ENCODE peak calls at places on chromosomes 3 and 15, in seven cellular contexts. Y is cardiac muscle cell, Z is SJSA1, V is left lung, K is heart right ventricle, L is GM06990, P is mesenchymal stem cell. A is an unnamed sample. For H3K27me3, the result is how much of the 10 kb centered on the place peaks cover.

GRCh38 chr3:37499061-37499785 is 324.8 kb upstream of the LRRFIP2 start:
- DNase-seq in L (no peak), Z (no peak), V (no peak), P (no peak), K (no peak), Y (no peak), A (no peak)

GRCh38 chr3:14524311-14524711 is 15.8 kb downstream of the GRIP2 start:
- DNase-seq in L (no peak), K (no peak), P (no peak), Y (no peak), V (peak), Z (no peak), A (no peak)

GRCh38 chr3:112059497-112059896 is 25.0 kb downstream of the TMPRSS7 start:
- DNase-seq in Z (no peak), L (no peak), P (no peak), K (no peak), Y (no peak), V (no peak), A (no peak)

GRCh38 chr3:54932606-54933005 is 4.7 kb upstream of the LRTM1 start:
- DNase-seq in V (no peak), L (no peak), Z (no peak), K (no peak), Y (no peak), P (no peak), A (no peak)

GRCh38 chr15:44029940-44030568 is 165.0 kb downstream of the FRMD5 start:
- DNase-seq in V (no peak), Z (no peak), L (no peak), P (peak), Y (no peak), K (no peak), A (no peak)

GRCh38 chr3:34185301-34185700 is 386.9 kb downstream of the PDCD6IP start:
- DNase-seq in V (no peak), K (no peak), Z (no peak), P (no peak), L (no peak), Y (no peak), A (no peak)

GRCh38 chr15:90086868-90087268 is 15.4 kb downstream of the IDH2 start:
- DNase-seq in Z (no peak), V (no peak), K (no peak), P (peak), L (no peak), Y (no peak), A (no peak)

GRCh38 chr3:127986803-127987202 is 65.4 kb upstream of the SEC61A1 start:
- DNase-seq in Y (no peak), P (no peak), K (peak), Z (no peak), L (no peak), V (no peak), A (no peak)

GRCh38 chr3:99131876-99132275 is 230.4 kb upstream of the DCBLD2 start:
- DNase-seq in V (no peak), Z (no peak), L (no peak), Y (no peak), P (peak), K (no peak), A (no peak)

GRCh38 chr3:30511524-30512278 is 94.7 kb upstream of the TGFBR2 start:
- DNase-seq in Y (no peak), P (peak), Z (peak), K (no peak), L (no peak), V (no peak), A (no peak)

GRCh38 chr3:190595212-190595795 is 81.4 kb downstream of the IL1RAP start:
- DNase-seq in P (no peak), V (no peak), Y (no peak), K (no peak), L (no peak), Z (no peak), A (no peak)

GRCh38 chr3:79726795-79727194 is 41.0 kb downstream of the ROBO1 start:
- DNase-seq in Z (no peak), K (no peak), Y (no peak), V (no peak), L (no peak), P (no peak), A (no peak)

GRCh38 chr15:55289573-55290360 is at the start of gene RAB27A:
- DNase-seq in L (peak), P (peak), Z (peak), K (peak), V (peak), Y (peak), A (peak)

GRCh38 chr3:153313307-153313945 is 151.4 kb downstream of the RAP2B start:
- DNase-seq in K (no peak), L (no peak), P (peak), Y (no peak), Z (no peak), V (no peak), A (no peak)

GRCh38 chr15:50562735-50563640 is 16.5 kb upstream of the USP50 start:
- DNase-seq in K (no peak), L (no peak), V (no peak), P (peak), Y (no peak), Z (no peak), A (no peak)

GRCh38 chr3:54243262-54243931 is 121.0 kb downstream of the CACNA2D3 start:
- DNase-seq in Z (no peak), L (no peak), K (no peak), Y (no peak), V (no peak), P (no peak), A (no peak)

GRCh38 chr3:138354376-138354775 is 6.0 kb downstream of the MRAS start:
- DNase-seq in K (no peak), L (no peak), P (no peak), V (no peak), Y (no peak), Z (no peak), A (no peak)

GRCh38 chr15:69903476-69904295 is 194.0 kb downstream of the TLE3 start:
- DNase-seq in K (no peak), P (peak), V (no peak), Y (no peak), L (no peak), Z (no peak), A (no peak)

GRCh38 chr3:194682651-194683310 is 2.9 kb upstream of the FAM43A start:
- DNase-seq in V (peak), L (peak), Y (peak), Z (peak), K (peak), P (peak), A (peak)

GRCh38 chr3:20999661-21000060 is 751.3 kb downstream of the ZNF385D start:
- DNase-seq in K (no peak), Z (no peak), V (no peak), Y (no peak), L (no peak), P (no peak), A (no peak)

GRCh38 chr3:170368921-170369320 is 11.4 kb downstream of the SKIL start:
- DNase-seq in P (no peak), Y (no peak), V (no peak), L (no peak), K (no peak), Z (no peak), A (no peak)

GRCh38 chr3:138842483-138843188 is 7.9 kb upstream of the PIK3CB start:
- DNase-seq in L (peak), K (no peak), P (no peak), Y (no peak), Z (no peak), V (no peak), A (no peak)

GRCh38 chr15:99450896-99451358 is 114.9 kb upstream of the MEF2A start:
- DNase-seq in Y (no peak), P (no peak), K (peak), Z (no peak), V (no peak), L (peak), A (peak)

GRCh38 chr15:79433610-79434009 is 1.5 kb downstream of the MINAR1 start:
- DNase-seq in K (no peak), Z (no peak), V (no peak), P (no peak), L (no peak), Y (no peak), A (no peak)

GRCh38 chr15:79430901-79431635 is 1.1 kb upstream of the MINAR1 start:
- DNase-seq in Y (peak), L (no peak), K (no peak), P (peak), Z (no peak), V (no peak), A (no peak)

GRCh38 chr15:79434361-79434760 is 2.2 kb downstream of the MINAR1 start:
- DNase-seq in Z (no peak), Y (no peak), L (no peak), V (no peak), P (no peak), K (no peak), A (no peak)

GRCh38 chr15:79431636-79432344 is at the start of gene MINAR1:
- DNase-seq in V (no peak), Y (peak), L (peak), Z (peak), K (no peak), P (peak), A (no peak)

DNA sequence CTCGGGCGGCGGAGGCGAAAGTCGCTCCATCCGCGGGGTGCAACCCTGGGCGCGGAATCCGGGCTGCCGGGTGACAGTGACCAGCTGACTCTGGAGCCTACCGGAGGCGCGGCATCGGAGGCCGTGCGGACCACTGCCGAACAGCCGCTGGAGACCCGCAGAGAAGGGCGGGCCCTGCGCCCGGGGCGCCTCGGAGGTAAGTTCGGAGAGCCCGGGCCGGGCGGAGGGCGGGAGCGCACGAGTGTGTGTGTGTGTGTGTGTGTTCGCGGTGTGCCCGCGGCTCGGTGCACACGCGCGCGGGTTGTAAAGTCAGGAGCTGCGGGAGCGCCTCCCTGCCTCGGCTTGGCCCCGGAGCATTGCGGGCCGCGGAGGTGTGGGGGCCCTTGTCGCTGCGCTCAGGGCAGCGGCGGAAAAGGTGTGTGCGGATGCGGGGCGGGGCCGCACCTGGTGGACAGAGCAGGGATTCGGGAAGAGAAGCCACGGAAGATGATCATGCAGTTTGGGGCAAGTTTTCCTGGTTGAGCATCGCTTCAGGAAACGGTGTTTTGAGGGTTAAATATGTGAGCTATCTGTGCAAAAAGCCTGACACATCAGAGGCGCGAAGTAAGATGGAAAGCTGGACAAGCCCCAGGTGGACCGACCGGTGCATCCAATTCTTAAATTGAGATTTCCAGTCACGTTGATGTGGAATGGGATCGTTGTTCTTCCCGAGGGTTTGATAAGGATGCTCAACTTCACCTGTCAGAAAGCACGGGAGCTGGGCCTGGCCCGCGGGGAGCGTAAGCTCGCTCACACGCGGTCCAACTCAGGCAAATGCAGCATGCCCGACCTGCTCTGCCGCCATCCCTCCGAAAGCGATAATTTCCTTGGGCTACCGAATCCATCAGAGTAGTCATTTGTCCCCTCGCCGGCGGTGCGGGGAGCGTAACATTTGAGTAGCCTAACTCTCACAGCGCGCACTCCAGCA is 492 bp downstream of the MINAR1 start:
- DNase-seq in Y (no peak), P (no peak), L (no peak), K (no peak), V (no peak), Z (no peak), A (no peak)
- H3K27me3 ChIP-seq in Y (half or more), P (half or more), L (under half), K (under half), V (half or more), Z (half or more), A (under half)

DNA sequence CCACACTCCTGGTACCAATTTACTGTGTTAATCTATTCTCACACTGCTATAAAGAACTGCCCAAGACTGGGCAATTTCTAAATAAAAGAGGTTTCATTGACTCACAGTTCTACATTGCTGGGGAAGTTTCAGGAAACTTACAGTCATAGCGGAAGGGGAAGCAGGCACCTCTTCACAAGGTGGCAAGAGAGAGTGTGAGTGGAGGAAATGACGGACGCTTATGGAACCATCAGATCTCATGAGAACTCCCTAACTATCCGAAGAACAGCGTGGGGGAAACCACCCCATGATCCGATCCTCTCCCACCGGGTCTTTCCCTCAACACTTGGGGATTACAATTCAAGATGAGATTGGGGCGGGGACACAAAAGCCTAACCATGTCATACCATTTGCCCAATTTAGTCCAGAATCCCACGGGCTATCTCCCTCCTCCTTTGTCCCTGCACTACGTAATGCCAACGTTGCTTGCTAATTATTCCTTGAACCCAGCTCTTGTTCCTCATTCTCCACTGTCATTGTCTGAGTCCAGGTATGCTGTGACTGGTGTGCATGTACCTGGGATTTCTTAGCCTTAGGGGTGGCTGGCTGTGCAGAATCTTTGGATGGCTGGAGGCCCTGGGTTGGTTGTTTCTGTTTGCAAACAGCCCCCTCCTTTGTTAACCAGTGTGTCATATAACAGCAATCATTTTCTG is 3.4 kb downstream of the PIGZ start:
- DNase-seq in L (no peak), K (no peak), P (no peak), Y (no peak), V (no peak), Z (no peak), A (no peak)
- H3K27me3 ChIP-seq in L (under half), K (under half), P (under half), Y (half or more), V (under half), Z (under half), A (under half)

DNA sequence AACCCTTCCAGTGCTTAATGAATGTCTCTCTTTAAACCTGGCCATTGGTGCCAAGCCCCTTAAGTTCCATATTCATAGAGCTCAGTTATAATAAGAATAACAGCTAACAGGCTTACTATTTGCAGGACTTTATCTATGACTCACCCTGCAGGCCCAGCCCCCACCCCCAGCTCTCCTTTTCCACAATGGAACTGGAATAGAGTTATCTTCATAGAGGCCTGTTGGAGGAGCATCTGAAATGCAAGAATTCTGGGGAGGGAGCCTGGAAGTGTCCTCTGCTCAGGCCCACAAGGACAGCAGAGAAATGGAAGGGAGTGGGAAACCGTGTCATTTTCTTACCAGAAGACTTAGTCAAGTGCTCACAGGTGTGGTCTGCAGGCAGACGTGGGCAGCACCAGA is 52.8 kb downstream of the SEMA5B start:
- DNase-seq in K (peak), L (no peak), V (no peak), P (peak), Z (no peak), Y (no peak), A (no peak)
- H3K27me3 ChIP-seq in K (under half), L (under half), V (under half), P (under half), Z (under half), Y (under half), A (under half)

GRCh38 chr15:45129651-45130129 is at the start of the genes DUOX1 and DUOXA1:
- DNase-seq in K (peak), V (peak), P (no peak), L (no peak), Y (peak), Z (no peak), A (no peak)
- H3K27me3 ChIP-seq in K (under half), V (half or more), P (half or more), L (under half), Y (half or more), Z (half or more), A (half or more)

GRCh38 chr15:83278191-83278590 is 6.3 kb downstream of the BNC1 start:
- DNase-seq in Z (no peak), P (peak), Y (no peak), L (no peak), V (no peak), K (no peak), A (no peak)
- H3K27me3 ChIP-seq in Z (under half), P (under half), Y (under half), L (under half), V (half or more), K (under half), A (under half)

GRCh38 chr3:181712505-181713299 is 977 bp downstream of the SOX2 start:
- DNase-seq in Z (no peak), Y (no peak), L (peak), P (peak), K (no peak), V (no peak), A (no peak)
- H3K27me3 ChIP-seq in Z (under half), Y (half or more), L (under half), P (under half), K (half or more), V (half or more), A (half or more)

DNA sequence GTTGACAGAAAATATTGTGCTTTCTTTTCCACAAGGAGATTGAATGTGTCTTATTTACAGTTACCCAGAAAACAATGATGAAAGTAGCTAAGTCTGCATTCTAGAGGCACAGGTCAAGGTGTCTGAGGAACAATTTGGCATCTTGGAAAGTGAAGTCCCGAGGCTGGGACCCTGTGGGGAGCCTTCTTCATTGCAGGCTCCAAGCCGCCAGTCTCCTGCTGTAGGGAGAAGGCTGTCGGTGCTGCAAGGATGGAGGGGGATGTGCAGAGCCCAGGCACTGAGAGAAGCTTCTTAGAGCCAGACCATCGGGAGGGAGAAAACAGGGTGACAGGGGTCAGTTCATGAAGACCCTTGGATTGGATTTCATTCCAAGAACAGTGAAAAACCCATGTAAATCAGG is 25.1 kb upstream of the NSMCE3 start:
- DNase-seq in P (no peak), V (no peak), Z (no peak), L (no peak), K (no peak), Y (no peak), A (no peak)
- H3K27me3 ChIP-seq in P (under half), V (under half), Z (under half), L (under half), K (under half), Y (under half), A (under half)